ENCODE peak calls at places on chromosomes 13 and 19, in seven cellular contexts. One of them, this sample, is unnamed.

GRCh38 chr19:32642771-32643170 is 32.2 kb downstream of the ANKRD27 start:
- DNase-seq in activated T-helper 9 cell treated with anti-CD3 and anti-CD28 coated beads, Interleukin-2, amount 50 U/mL, for 16 hours: peak
- DNase-seq in ecto neural progenitor cell: no peak
- DNase-seq in osteocyte: no peak
- DNase-seq in left colon: no peak
- DNase-seq in GOT3: no peak
- DNase-seq in left ventricle myocardium superior: no peak
- DNase-seq in this sample: no peak

GRCh38 chr19:4295972-4296771 is 6.0 kb downstream of the TMIGD2 start:
- DNase-seq in activated T-helper 9 cell treated with anti-CD3 and anti-CD28 coated beads, Interleukin-2, amount 50 U/mL, for 16 hours: no peak
- DNase-seq in ecto neural progenitor cell: no peak
- DNase-seq in osteocyte: no peak
- DNase-seq in left colon: no peak
- DNase-seq in GOT3: no peak
- DNase-seq in left ventricle myocardium superior: no peak
- DNase-seq in this sample: peak

GRCh38 chr19:47022541-47023447 is 3.2 kb downstream of the NPAS1 start:
- DNase-seq in activated T-helper 9 cell treated with anti-CD3 and anti-CD28 coated beads, Interleukin-2, amount 50 U/mL, for 16 hours: no peak
- DNase-seq in ecto neural progenitor cell: peak
- DNase-seq in osteocyte: no peak
- DNase-seq in left colon: no peak
- DNase-seq in GOT3: no peak
- DNase-seq in left ventricle myocardium superior: no peak
- DNase-seq in this sample: no peak

GRCh38 chr19:10998045-10998533 is 37.3 kb downstream of the SMARCA4 start:
- DNase-seq in activated T-helper 9 cell treated with anti-CD3 and anti-CD28 coated beads, Interleukin-2, amount 50 U/mL, for 16 hours: no peak
- DNase-seq in ecto neural progenitor cell: no peak
- DNase-seq in osteocyte: no peak
- DNase-seq in left colon: peak
- DNase-seq in GOT3: no peak
- DNase-seq in left ventricle myocardium superior: no peak
- DNase-seq in this sample: peak

GRCh38 chr19:11378319-11379189 is 4.1 kb downstream of the SWSAP1 start:
- DNase-seq in activated T-helper 9 cell treated with anti-CD3 and anti-CD28 coated beads, Interleukin-2, amount 50 U/mL, for 16 hours: no peak
- DNase-seq in ecto neural progenitor cell: peak
- DNase-seq in osteocyte: no peak
- DNase-seq in left colon: peak
- DNase-seq in GOT3: no peak
- DNase-seq in left ventricle myocardium superior: peak
- DNase-seq in this sample: peak

GRCh38 chr19:7657047-7657779 is 11.6 kb upstream of the RETN start:
- DNase-seq in activated T-helper 9 cell treated with anti-CD3 and anti-CD28 coated beads, Interleukin-2, amount 50 U/mL, for 16 hours: no peak
- DNase-seq in ecto neural progenitor cell: no peak
- DNase-seq in osteocyte: no peak
- DNase-seq in left colon: no peak
- DNase-seq in GOT3: no peak
- DNase-seq in left ventricle myocardium superior: no peak
- DNase-seq in this sample: no peak

GRCh38 chr13:98787986-98788385 is 35.5 kb upstream of the SLC15A1 start:
- DNase-seq in activated T-helper 9 cell treated with anti-CD3 and anti-CD28 coated beads, Interleukin-2, amount 50 U/mL, for 16 hours: no peak
- DNase-seq in ecto neural progenitor cell: no peak
- DNase-seq in osteocyte: no peak
- DNase-seq in left colon: no peak
- DNase-seq in GOT3: no peak
- DNase-seq in left ventricle myocardium superior: no peak
- DNase-seq in this sample: no peak

GRCh38 chr13:46288570-46289259 is 77.0 kb downstream of the LRRC63 start:
- DNase-seq in activated T-helper 9 cell treated with anti-CD3 and anti-CD28 coated beads, Interleukin-2, amount 50 U/mL, for 16 hours: no peak
- DNase-seq in ecto neural progenitor cell: no peak
- DNase-seq in osteocyte: no peak
- DNase-seq in left colon: no peak
- DNase-seq in GOT3: no peak
- DNase-seq in left ventricle myocardium superior: no peak
- DNase-seq in this sample: peak

GRCh38 chr13:90447735-90448103 is 899.8 kb upstream of the MIR17HG start:
- DNase-seq in activated T-helper 9 cell treated with anti-CD3 and anti-CD28 coated beads, Interleukin-2, amount 50 U/mL, for 16 hours: no peak
- DNase-seq in ecto neural progenitor cell: no peak
- DNase-seq in osteocyte: no peak
- DNase-seq in left colon: no peak
- DNase-seq in GOT3: no peak
- DNase-seq in left ventricle myocardium superior: no peak
- DNase-seq in this sample: no peak

GRCh38 chr19:48867119-48867921 is 1.1 kb downstream of the PLEKHA4 start:
- DNase-seq in activated T-helper 9 cell treated with anti-CD3 and anti-CD28 coated beads, Interleukin-2, amount 50 U/mL, for 16 hours: no peak
- DNase-seq in ecto neural progenitor cell: no peak
- DNase-seq in osteocyte: no peak
- DNase-seq in left colon: no peak
- DNase-seq in GOT3: no peak
- DNase-seq in left ventricle myocardium superior: no peak
- DNase-seq in this sample: peak

GRCh38 chr19:38730731-38731589 is 13.3 kb downstream of the CAPN12 start:
- DNase-seq in activated T-helper 9 cell treated with anti-CD3 and anti-CD28 coated beads, Interleukin-2, amount 50 U/mL, for 16 hours: no peak
- DNase-seq in ecto neural progenitor cell: no peak
- DNase-seq in osteocyte: no peak
- DNase-seq in left colon: no peak
- DNase-seq in GOT3: no peak
- DNase-seq in left ventricle myocardium superior: no peak
- DNase-seq in this sample: peak

GRCh38 chr19:50639121-50640112 is at the start of gene SYT3:
- DNase-seq in activated T-helper 9 cell treated with anti-CD3 and anti-CD28 coated beads, Interleukin-2, amount 50 U/mL, for 16 hours: no peak
- DNase-seq in ecto neural progenitor cell: peak
- DNase-seq in osteocyte: no peak
- DNase-seq in left colon: peak
- DNase-seq in GOT3: no peak
- DNase-seq in left ventricle myocardium superior: peak
- DNase-seq in this sample: no peak

GRCh38 chr19:23409392-23410048 is 14.2 kb upstream of the ZNF91 start:
- DNase-seq in activated T-helper 9 cell treated with anti-CD3 and anti-CD28 coated beads, Interleukin-2, amount 50 U/mL, for 16 hours: no peak
- DNase-seq in ecto neural progenitor cell: no peak
- DNase-seq in osteocyte: no peak
- DNase-seq in left colon: peak
- DNase-seq in GOT3: no peak
- DNase-seq in left ventricle myocardium superior: no peak
- DNase-seq in this sample: peak

GRCh38 chr19:2774953-2775555 is 8.0 kb downstream of the SGTA start:
- DNase-seq in activated T-helper 9 cell treated with anti-CD3 and anti-CD28 coated beads, Interleukin-2, amount 50 U/mL, for 16 hours: no peak
- DNase-seq in ecto neural progenitor cell: no peak
- DNase-seq in osteocyte: no peak
- DNase-seq in left colon: no peak
- DNase-seq in GOT3: no peak
- DNase-seq in left ventricle myocardium superior: no peak
- DNase-seq in this sample: no peak

GRCh38 chr13:50531917-50532899 is 311.3 kb downstream of the DLEU7 start:
- DNase-seq in activated T-helper 9 cell treated with anti-CD3 and anti-CD28 coated beads, Interleukin-2, amount 50 U/mL, for 16 hours: no peak
- DNase-seq in ecto neural progenitor cell: no peak
- DNase-seq in osteocyte: no peak
- DNase-seq in left colon: no peak
- DNase-seq in GOT3: no peak
- DNase-seq in left ventricle myocardium superior: no peak
- DNase-seq in this sample: peak

This sample was measured in small intestine.